ENCODE peak calls at places on chromosome 19, in ten cellular contexts. One of them, this sample, is unnamed.

GRCh38 chr19:7417671-7418324 is 69.1 kb downstream of the ARHGEF18 start:
- DNase-seq in breast epithelium: no peak
- DNase-seq in tibial nerve: no peak
- DNase-seq in Peyer's patch: no peak
- DNase-seq in NB4: no peak
- DNase-seq in H54: no peak
- DNase-seq in endothelial cell of umbilical vein: no peak
- DNase-seq in esophagus squamous epithelium: no peak
- DNase-seq in uterus: no peak
- DNase-seq in adrenal gland: no peak
- DNase-seq in this sample: no peak

GRCh38 chr19:34480971-34481821 is at the start of gene WTIP:
- DNase-seq in esophagus squamous epithelium: no peak
- DNase-seq in Peyer's patch: no peak
- DNase-seq in NB4: no peak
- DNase-seq in tibial nerve: peak; percentile 58
- DNase-seq in breast epithelium: peak; percentile 64
- DNase-seq in adrenal gland: peak; percentile 71
- DNase-seq in H54: peak; percentile 77
- DNase-seq in endothelial cell of umbilical vein: peak; percentile 82
- DNase-seq in uterus: peak; percentile 81
- DNase-seq in this sample: no peak

GRCh38 chr19:30361107-30361447 is 11.1 kb upstream of the ZNF536 start:
- DNase-seq in endothelial cell of umbilical vein: no peak
- DNase-seq in adrenal gland: no peak
- DNase-seq in breast epithelium: peak; percentile 9
- DNase-seq in esophagus squamous epithelium: no peak
- DNase-seq in uterus: no peak
- DNase-seq in H54: no peak
- DNase-seq in NB4: no peak
- DNase-seq in tibial nerve: no peak
- DNase-seq in Peyer's patch: no peak
- DNase-seq in this sample: no peak

GRCh38 chr19:17073869-17074627 is 1.2 kb downstream of the HAUS8 start:
- DNase-seq in tibial nerve: no peak
- DNase-seq in uterus: no peak
- DNase-seq in adrenal gland: no peak
- DNase-seq in esophagus squamous epithelium: no peak
- DNase-seq in breast epithelium: no peak
- DNase-seq in Peyer's patch: peak; percentile 63
- DNase-seq in NB4: no peak
- DNase-seq in H54: no peak
- DNase-seq in endothelial cell of umbilical vein: no peak
- DNase-seq in this sample: peak; percentile 87

GRCh38 chr19:55253842-55254624 is 4.8 kb downstream of the PPP6R1 start:
- DNase-seq in uterus: no peak
- DNase-seq in esophagus squamous epithelium: no peak
- DNase-seq in Peyer's patch: peak; percentile 90
- DNase-seq in endothelial cell of umbilical vein: peak; percentile 25
- DNase-seq in tibial nerve: no peak
- DNase-seq in breast epithelium: no peak
- DNase-seq in adrenal gland: no peak
- DNase-seq in NB4: peak; percentile 85
- DNase-seq in H54: no peak
- DNase-seq in this sample: peak; percentile 40

GRCh38 chr19:28710278-28710677 is 502.7 kb downstream of the UQCRFS1 start:
- DNase-seq in tibial nerve: no peak
- DNase-seq in esophagus squamous epithelium: no peak
- DNase-seq in uterus: no peak
- DNase-seq in endothelial cell of umbilical vein: peak; percentile 54
- DNase-seq in NB4: peak; percentile 63
- DNase-seq in breast epithelium: no peak
- DNase-seq in Peyer's patch: no peak
- DNase-seq in H54: no peak
- DNase-seq in adrenal gland: no peak
- DNase-seq in this sample: peak; percentile 72

GRCh38 chr19:32642771-32643170 is 32.2 kb downstream of the ANKRD27 start:
- DNase-seq in Peyer's patch: peak; percentile 58
- DNase-seq in adrenal gland: no peak
- DNase-seq in uterus: no peak
- DNase-seq in NB4: no peak
- DNase-seq in tibial nerve: no peak
- DNase-seq in endothelial cell of umbilical vein: no peak
- DNase-seq in breast epithelium: no peak
- DNase-seq in H54: no peak
- DNase-seq in esophagus squamous epithelium: no peak
- DNase-seq in this sample: no peak

GRCh38 chr19:53982056-53982455 is 9.4 kb upstream of the CACNG6 start:
- DNase-seq in adrenal gland: no peak
- DNase-seq in tibial nerve: no peak
- DNase-seq in NB4: no peak
- DNase-seq in uterus: no peak
- DNase-seq in H54: no peak
- DNase-seq in esophagus squamous epithelium: no peak
- DNase-seq in Peyer's patch: no peak
- DNase-seq in endothelial cell of umbilical vein: peak; percentile 41
- DNase-seq in breast epithelium: no peak
- DNase-seq in this sample: no peak

GRCh38 chr19:29785955-29786589 is 25.7 kb upstream of the CCNE1 start:
- DNase-seq in H54: peak; percentile 51
- DNase-seq in breast epithelium: no peak
- DNase-seq in Peyer's patch: no peak
- DNase-seq in adrenal gland: no peak
- DNase-seq in esophagus squamous epithelium: no peak
- DNase-seq in endothelial cell of umbilical vein: no peak
- DNase-seq in tibial nerve: no peak
- DNase-seq in NB4: peak; percentile 27
- DNase-seq in uterus: no peak
- DNase-seq in this sample: peak; percentile 28

GRCh38 chr19:7637374-7638256 is 705 bp downstream of the STXBP2 start:
- DNase-seq in Peyer's patch: peak; percentile 28
- DNase-seq in endothelial cell of umbilical vein: peak; percentile 22
- DNase-seq in H54: no peak
- DNase-seq in esophagus squamous epithelium: no peak
- DNase-seq in NB4: peak; percentile 80
- DNase-seq in adrenal gland: no peak
- DNase-seq in breast epithelium: no peak
- DNase-seq in tibial nerve: no peak
- DNase-seq in uterus: no peak
- DNase-seq in this sample: peak; percentile 81

GRCh38 chr19:49333426-49334288 is 1.5 kb upstream of the CD37 start:
- DNase-seq in adrenal gland: peak; percentile 50
- DNase-seq in tibial nerve: no peak
- DNase-seq in esophagus squamous epithelium: no peak
- DNase-seq in NB4: peak; percentile 19
- DNase-seq in H54: no peak
- DNase-seq in endothelial cell of umbilical vein: no peak
- DNase-seq in Peyer's patch: peak; percentile 92
- DNase-seq in breast epithelium: peak; percentile 34
- DNase-seq in uterus: no peak
- DNase-seq in this sample: no peak

GRCh38 chr19:13850910-13851753 is 25.8 kb upstream of the NANOS3 start:
- DNase-seq in endothelial cell of umbilical vein: peak; percentile 94
- DNase-seq in H54: peak; percentile 86
- DNase-seq in breast epithelium: peak; percentile 91
- DNase-seq in uterus: peak; percentile 92
- DNase-seq in Peyer's patch: no peak
- DNase-seq in tibial nerve: peak; percentile 80
- DNase-seq in esophagus squamous epithelium: no peak
- DNase-seq in NB4: peak; percentile 77
- DNase-seq in adrenal gland: peak; percentile 94
- DNase-seq in this sample: peak; percentile 87

GRCh38 chr19:54469496-54469934 is 3.6 kb downstream of the CDC42EP5 start:
- DNase-seq in breast epithelium: no peak
- DNase-seq in adrenal gland: no peak
- DNase-seq in endothelial cell of umbilical vein: peak; percentile 70
- DNase-seq in NB4: no peak
- DNase-seq in Peyer's patch: no peak
- DNase-seq in tibial nerve: no peak
- DNase-seq in uterus: no peak
- DNase-seq in esophagus squamous epithelium: no peak
- DNase-seq in H54: no peak
- DNase-seq in this sample: no peak

DNA sequence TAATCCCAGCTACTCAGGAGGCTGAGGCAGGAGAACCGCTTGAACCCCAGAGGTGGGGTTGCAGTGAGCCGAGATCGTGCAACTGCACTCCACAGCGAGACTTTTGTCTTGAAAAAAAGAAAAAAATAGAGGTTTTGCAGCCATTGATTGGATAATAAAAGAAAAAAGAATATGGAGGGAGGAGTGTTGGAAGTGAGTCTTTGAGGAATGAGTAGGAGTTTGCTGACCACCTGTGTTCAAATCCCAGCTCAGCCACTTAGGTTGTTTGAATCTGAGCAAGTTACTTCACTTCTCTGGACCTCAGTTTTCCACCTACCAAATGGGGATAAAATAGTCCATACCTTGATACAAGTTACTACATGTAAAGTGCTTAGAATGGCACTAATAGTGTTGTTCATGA is 6.2 kb downstream of the NRTN start:
- DNase-seq in uterus: no peak
- DNase-seq in breast epithelium: no peak
- DNase-seq in H54: no peak
- DNase-seq in adrenal gland: no peak
- DNase-seq in esophagus squamous epithelium: no peak
- DNase-seq in Peyer's patch: no peak
- DNase-seq in endothelial cell of umbilical vein: no peak
- DNase-seq in tibial nerve: no peak
- DNase-seq in NB4: no peak
- DNase-seq in this sample: no peak
- TF ChIP-seq POLR2A in uterus: no peak
- TF ChIP-seq POLR2A in breast epithelium: no peak
- TF ChIP-seq POLR2A in H54: no peak
- TF ChIP-seq POLR2A in adrenal gland: no peak
- TF ChIP-seq POLR2A in esophagus squamous epithelium: no peak
- TF ChIP-seq POLR2A in Peyer's patch: no peak
- TF ChIP-seq POLR2A in endothelial cell of umbilical vein: no peak
- TF ChIP-seq POLR2A in tibial nerve: no peak
- TF ChIP-seq POLR2A in NB4: no peak
- TF ChIP-seq POLR2A in this sample: no peak

GRCh38 chr19:4493104-4493928 is 21.2 kb downstream of the HDGFL2 start:
- DNase-seq in esophagus squamous epithelium: no peak
- DNase-seq in NB4: no peak
- DNase-seq in breast epithelium: no peak
- DNase-seq in endothelial cell of umbilical vein: no peak
- DNase-seq in tibial nerve: no peak
- DNase-seq in Peyer's patch: no peak
- DNase-seq in uterus: no peak
- DNase-seq in adrenal gland: no peak
- DNase-seq in H54: no peak
- DNase-seq in this sample: no peak
- TF ChIP-seq POLR2A in esophagus squamous epithelium: no peak
- TF ChIP-seq POLR2A in NB4: no peak
- TF ChIP-seq POLR2A in breast epithelium: no peak
- TF ChIP-seq POLR2A in endothelial cell of umbilical vein: no peak
- TF ChIP-seq POLR2A in tibial nerve: no peak
- TF ChIP-seq POLR2A in Peyer's patch: no peak
- TF ChIP-seq POLR2A in uterus: no peak
- TF ChIP-seq POLR2A in adrenal gland: no peak
- TF ChIP-seq POLR2A in H54: no peak
- TF ChIP-seq POLR2A in this sample: no peak

DNA sequence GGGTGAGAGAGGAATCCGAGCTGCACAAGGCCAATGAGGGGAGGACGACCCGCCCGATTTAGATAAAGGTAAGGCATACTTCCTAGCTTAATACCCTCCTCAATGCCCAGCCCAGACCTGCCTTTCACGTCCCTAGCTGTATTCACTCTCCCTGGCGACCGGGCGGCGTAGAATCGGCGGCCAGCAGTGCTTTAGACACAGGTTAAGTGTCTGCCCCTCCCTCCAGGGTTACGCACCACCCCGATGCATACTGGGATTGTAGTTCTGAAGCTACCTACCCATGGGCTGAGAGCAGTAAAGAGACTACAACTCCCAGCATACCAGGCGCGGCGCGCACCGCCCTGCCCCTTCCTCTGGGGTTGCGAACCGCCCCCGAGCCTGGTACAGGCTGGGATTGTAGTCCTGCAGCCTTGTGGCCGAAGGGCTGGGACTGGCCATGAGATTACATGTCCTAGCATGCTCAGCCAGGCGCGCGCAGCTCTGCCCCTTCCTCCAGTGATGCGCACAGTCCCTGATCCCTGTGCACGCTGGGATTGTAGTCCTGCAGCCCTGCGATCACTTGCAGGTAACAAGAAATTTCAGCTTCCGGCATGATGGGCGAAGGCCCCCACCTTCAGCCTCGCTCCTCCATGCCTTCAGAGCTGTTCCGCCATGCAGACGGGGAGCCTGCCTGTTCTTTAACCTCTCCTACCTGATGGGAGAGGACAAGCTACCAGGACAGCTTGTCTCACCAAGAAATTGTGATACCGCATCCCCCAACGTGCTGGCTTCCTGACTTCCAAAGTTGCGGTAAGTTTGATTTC is 43.5 kb upstream of the ZNF14 start:
- DNase-seq in Peyer's patch: peak; percentile 93
- DNase-seq in tibial nerve: peak; percentile 92
- DNase-seq in endothelial cell of umbilical vein: peak; percentile 99
- DNase-seq in adrenal gland: peak; percentile 99
- DNase-seq in H54: peak; percentile 88
- DNase-seq in uterus: peak; percentile 96
- DNase-seq in NB4: peak; percentile 97
- DNase-seq in breast epithelium: peak; percentile 97
- DNase-seq in esophagus squamous epithelium: peak; percentile 90
- DNase-seq in this sample: peak; percentile 93
- TF ChIP-seq POLR2A in Peyer's patch: peak; percentile 46
- TF ChIP-seq POLR2A in tibial nerve: no peak
- TF ChIP-seq POLR2A in endothelial cell of umbilical vein: peak; percentile 67
- TF ChIP-seq POLR2A in adrenal gland: no peak
- TF ChIP-seq POLR2A in H54: peak; percentile 64
- TF ChIP-seq POLR2A in uterus: peak; percentile 50
- TF ChIP-seq POLR2A in NB4: peak; percentile 48
- TF ChIP-seq POLR2A in breast epithelium: no peak
- TF ChIP-seq POLR2A in esophagus squamous epithelium: no peak
- TF ChIP-seq POLR2A in this sample: peak; percentile 60

DNA sequence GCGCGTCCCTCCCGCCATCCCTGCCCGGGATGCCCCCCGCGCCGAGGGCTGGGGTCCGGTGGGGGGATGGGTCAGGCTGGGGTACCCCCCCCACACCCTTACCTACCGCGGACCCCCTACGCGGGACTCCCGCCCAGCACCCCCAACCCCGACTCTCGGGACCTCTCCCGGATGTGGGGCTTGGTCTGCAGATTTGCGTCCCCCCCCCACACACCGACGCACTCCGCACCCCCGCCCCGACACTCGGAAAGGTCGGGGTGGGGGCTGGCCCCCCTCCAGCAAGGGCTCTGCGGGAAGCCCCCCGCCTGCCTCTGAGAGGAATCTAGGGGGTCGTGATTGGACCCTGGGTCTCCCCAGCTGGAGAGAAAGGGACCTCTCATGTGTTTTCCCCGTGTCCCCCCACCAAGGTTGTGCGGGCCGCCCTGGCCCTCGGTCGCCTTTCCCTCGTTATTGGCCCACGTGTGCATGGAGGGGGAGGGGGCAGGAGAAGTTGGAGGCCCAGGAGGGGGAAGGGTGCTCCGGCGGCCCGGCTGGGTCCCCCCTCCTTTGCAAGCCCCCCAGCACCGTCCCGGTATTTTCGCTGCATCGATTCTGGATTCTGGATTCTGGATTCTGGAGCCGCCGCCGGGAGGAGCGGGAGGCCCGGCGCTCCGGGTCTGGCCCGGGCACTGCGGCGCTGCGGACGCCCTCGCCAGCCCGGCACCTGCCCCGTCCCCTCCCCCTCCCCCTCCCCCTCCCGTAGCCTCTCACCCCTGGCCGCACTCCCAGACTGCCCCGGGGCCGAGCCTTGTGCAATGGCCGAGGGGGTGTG is 583 bp downstream of the NFIC start:
- DNase-seq in H54: no peak
- DNase-seq in endothelial cell of umbilical vein: peak; percentile 42
- DNase-seq in adrenal gland: peak; percentile 70
- DNase-seq in esophagus squamous epithelium: no peak
- DNase-seq in Peyer's patch: no peak
- DNase-seq in breast epithelium: no peak
- DNase-seq in tibial nerve: no peak
- DNase-seq in NB4: peak; percentile 85
- DNase-seq in uterus: peak; percentile 72
- DNase-seq in this sample: peak; percentile 45
- TF ChIP-seq POLR2A in H54: no peak
- TF ChIP-seq POLR2A in endothelial cell of umbilical vein: no peak
- TF ChIP-seq POLR2A in adrenal gland: no peak
- TF ChIP-seq POLR2A in esophagus squamous epithelium: no peak
- TF ChIP-seq POLR2A in Peyer's patch: no peak
- TF ChIP-seq POLR2A in breast epithelium: no peak
- TF ChIP-seq POLR2A in tibial nerve: no peak
- TF ChIP-seq POLR2A in NB4: no peak
- TF ChIP-seq POLR2A in uterus: peak; percentile 39
- TF ChIP-seq POLR2A in this sample: no peak